ENCODE peak calls at places on chromosomes 12 and 14, in nine cellular contexts. G is IMR-90, H is ovary, X is A549, Q is suprapubic skin, C is HCT116, B is adrenal gland, F is vagina, Z is uterus. O is an unnamed sample.

GRCh38 chr14:97120204-97121120 is 323.3 kb downstream of the VRK1 start:
- DNase-seq in G (no peak), H (no peak), X (no peak), Q (no peak), C (no peak), B (peak), F (no peak), Z (no peak), O (peak)

GRCh38 chr12:93380480-93381121 is 2.9 kb downstream of the NUDT4 start:
- DNase-seq in G (peak), H (no peak), X (peak), Q (no peak), C (no peak), B (no peak), F (no peak), Z (no peak), O (no peak)

GRCh38 chr12:84676787-84677186 is 235.8 kb downstream of the SLC6A15 start:
- DNase-seq in G (no peak), H (no peak), X (no peak), Q (no peak), C (no peak), B (no peak), F (no peak), Z (no peak), O (no peak)

GRCh38 chr14:85058170-85058569 is 471.8 kb upstream of the FLRT2 start:
- DNase-seq in G (peak), H (no peak), X (no peak), Q (no peak), C (no peak), B (no peak), F (no peak), Z (no peak), O (no peak)

GRCh38 chr14:84468153-84468552 is 1061.8 kb upstream of the FLRT2 start:
- DNase-seq in G (no peak), H (no peak), X (no peak), Q (no peak), C (no peak), B (no peak), F (no peak), Z (no peak), O (no peak)

GRCh38 chr12:57881035-57881973 is 34.8 kb upstream of the CTDSP2 start:
- DNase-seq in G (peak), H (no peak), X (no peak), Q (peak), C (peak), B (no peak), F (no peak), Z (no peak), O (no peak)

GRCh38 chr14:50954811-50955372 is 10.6 kb upstream of the PYGL start:
- DNase-seq in G (peak), H (no peak), X (peak), Q (no peak), C (peak), B (no peak), F (no peak), Z (no peak), O (no peak)

GRCh38 chr12:68804654-68805591 is 3.1 kb upstream of the MDM2 start:
- DNase-seq in G (no peak), H (no peak), X (no peak), Q (no peak), C (no peak), B (peak), F (no peak), Z (peak), O (no peak)

GRCh38 chr12:131353376-131353775 is 357.5 kb upstream of the SFSWAP start:
- DNase-seq in G (no peak), H (no peak), X (no peak), Q (peak), C (no peak), B (no peak), F (no peak), Z (no peak), O (no peak)

GRCh38 chr14:32681598-32681997 is 257.1 kb upstream of the NPAS3 start:
- DNase-seq in G (no peak), H (no peak), X (no peak), Q (no peak), C (no peak), B (no peak), F (no peak), Z (no peak), O (no peak)

GRCh38 chr12:111840831-111841230 is 1.2 kb upstream of the MAPKAPK5 start:
- DNase-seq in G (no peak), H (no peak), X (no peak), Q (no peak), C (no peak), B (no peak), F (no peak), Z (no peak), O (no peak)

GRCh38 chr14:54844479-54844878 is 58.1 kb downstream of the GCH1 start:
- DNase-seq in G (no peak), H (no peak), X (no peak), Q (no peak), C (no peak), B (no peak), F (no peak), Z (no peak), O (no peak)

GRCh38 chr12:131089526-131090253 is 136.0 kb downstream of the ADGRD1 start:
- DNase-seq in G (no peak), H (peak), X (no peak), Q (peak), C (no peak), B (peak), F (no peak), Z (peak), O (peak)

GRCh38 chr14:58783801-58784511 is 146.2 kb downstream of the DACT1 start:
- DNase-seq in G (peak), H (no peak), X (no peak), Q (no peak), C (no peak), B (no peak), F (no peak), Z (no peak), O (no peak)

GRCh38 chr12:6234906-6235305 is 34.7 kb downstream of the CD9 start:
- DNase-seq in G (no peak), H (no peak), X (no peak), Q (no peak), C (no peak), B (no peak), F (no peak), Z (no peak), O (no peak)

GRCh38 chr12:770474-770873 is 18.1 kb downstream of the WNK1 start:
- DNase-seq in G (no peak), H (no peak), X (no peak), Q (no peak), C (no peak), B (no peak), F (no peak), Z (no peak), O (no peak)

GRCh38 chr12:48981757-48982157 is 3.6 kb downstream of the WNT1 start:
- DNase-seq in G (no peak), H (no peak), X (no peak), Q (no peak), C (no peak), B (no peak), F (no peak), Z (no peak), O (no peak)

GRCh38 chr12:115979351-115979750 is 298.1 kb downstream of the MED13L start:
- DNase-seq in G (no peak), H (no peak), X (no peak), Q (no peak), C (no peak), B (no peak), F (no peak), Z (no peak), O (no peak)

GRCh38 chr12:62130400-62130799 is 129.8 kb upstream of the USP15 start:
- DNase-seq in G (no peak), H (no peak), X (no peak), Q (no peak), C (no peak), B (no peak), F (no peak), Z (no peak), O (no peak)

GRCh38 chr14:85195872-85196477 is 334.0 kb upstream of the FLRT2 start:
- DNase-seq in G (peak), H (no peak), X (peak), Q (no peak), C (no peak), B (no peak), F (no peak), Z (no peak), O (no peak)

GRCh38 chr12:15151141-15152091 is 69.8 kb downstream of the RERG start:
- DNase-seq in G (no peak), H (no peak), X (peak), Q (no peak), C (peak), B (no peak), F (no peak), Z (no peak), O (no peak)

GRCh38 chr14:77151245-77151644 is 9.7 kb upstream of the ZDHHC22 start:
- DNase-seq in G (no peak), H (no peak), X (peak), Q (peak), C (no peak), B (peak), F (no peak), Z (no peak), O (no peak)

GRCh38 chr12:25493682-25494081 is 59.4 kb downstream of the LMNTD1 start:
- DNase-seq in G (no peak), H (no peak), X (no peak), Q (no peak), C (no peak), B (no peak), F (no peak), Z (no peak), O (no peak)

GRCh38 chr12:42299392-42300308 is 26.2 kb downstream of the ZCRB1 start:
- DNase-seq in G (peak), H (no peak), X (peak), Q (no peak), C (no peak), B (no peak), F (no peak), Z (no peak), O (no peak)

GRCh38 chr12:24754690-24755638 is 193.9 kb downstream of the BCAT1 start:
- DNase-seq in G (peak), H (no peak), X (no peak), Q (no peak), C (no peak), B (no peak), F (no peak), Z (no peak), O (no peak)

GRCh38 chr14:106508216-106508615 is 981.8 kb downstream of the TMEM121 start:
- DNase-seq in G (no peak), H (no peak), X (no peak), Q (no peak), C (no peak), B (no peak), F (peak), Z (no peak), O (no peak)

GRCh38 chr14:100072783-100073346 is 7.6 kb downstream of the EVL start:
- DNase-seq in G (no peak), H (no peak), X (no peak), Q (no peak), C (peak), B (no peak), F (no peak), Z (no peak), O (peak)
- TF ChIP-seq POLR2A in G (no peak), H (no peak), X (no peak), Q (no peak), C (no peak), B (no peak), F (no peak), Z (no peak), O (no peak)

DNA sequence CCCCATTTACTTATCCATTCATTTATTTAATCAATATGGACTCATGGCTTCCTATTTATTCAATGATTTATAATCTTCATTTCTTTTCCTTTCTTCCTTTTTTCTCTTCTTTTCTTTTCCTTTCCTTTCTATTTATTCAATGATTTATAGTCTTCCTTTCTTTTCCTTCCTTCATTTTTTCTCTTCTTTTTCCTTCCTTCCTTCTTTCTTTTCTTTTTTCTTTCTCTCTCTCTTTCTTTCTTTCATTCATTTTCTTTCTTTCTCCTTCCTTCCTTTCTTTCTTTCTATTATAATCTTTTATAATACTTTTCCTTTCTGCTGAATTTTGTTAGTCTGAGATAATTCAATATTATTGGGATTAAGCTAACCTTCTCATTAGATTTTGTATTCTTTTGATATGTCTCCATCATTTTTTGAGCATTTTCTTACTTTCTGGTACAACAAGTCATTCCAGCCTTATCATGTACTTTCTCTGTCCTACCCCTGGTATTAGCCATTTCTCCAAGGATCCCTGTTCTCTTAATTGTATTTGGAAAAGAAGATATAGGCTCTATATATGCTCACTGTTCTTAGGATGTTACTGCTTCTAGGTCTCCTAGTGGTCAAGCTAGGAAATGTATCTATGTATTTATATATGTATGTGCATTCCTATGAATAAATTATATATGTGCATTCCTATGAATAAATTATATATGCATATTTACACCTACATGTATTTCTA is 12.1 kb downstream of the LACRT start:
- DNase-seq in G (peak), H (no peak), X (peak), Q (no peak), C (no peak), B (no peak), F (no peak), Z (no peak), O (no peak)
- TF ChIP-seq CTCF in G (peak), H (no peak), X (no peak), Q (no peak), C (peak), B (no peak), F (no peak), Z (no peak), O (no peak)

DNA sequence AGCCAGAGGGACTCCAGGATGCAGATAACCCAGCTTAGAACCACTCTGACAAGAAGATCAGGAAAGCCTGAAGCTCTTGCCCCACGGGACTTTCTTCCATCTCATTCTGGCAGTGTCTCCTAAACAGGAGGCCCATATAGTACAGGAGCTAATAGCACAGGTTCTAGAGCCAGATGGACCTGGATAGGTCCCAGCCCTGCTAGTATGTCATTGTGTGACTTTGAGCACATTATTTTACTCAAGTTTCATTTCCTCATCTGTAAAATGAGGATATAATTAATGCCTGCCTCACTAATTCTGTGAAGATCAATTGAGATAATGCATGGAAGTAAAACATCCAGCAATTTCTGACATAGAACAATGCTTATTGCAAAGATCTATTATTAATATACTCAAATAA is 66.5 kb upstream of the GZMB start:
- DNase-seq in G (no peak), H (no peak), X (no peak), Q (no peak), C (no peak), B (no peak), F (no peak), Z (no peak), O (no peak)
- TF ChIP-seq POLR2A in G (no peak), H (no peak), X (no peak), Q (no peak), C (no peak), B (no peak), F (no peak), Z (no peak), O (no peak)

GRCh38 chr12:59164991-59165718 is 244.9 kb upstream of the LRIG3 start:
- DNase-seq in G (peak), H (no peak), X (peak), Q (no peak), C (peak), B (no peak), F (no peak), Z (no peak), O (no peak)
- TF ChIP-seq CTCF in G (peak), H (no peak), X (peak), Q (no peak), C (peak), B (peak), F (peak), Z (peak), O (peak)

O was measured in Peyer's patch.